ENCODE peak calls at places on chromosomes 5 and 9, in seven cellular contexts. Q is fibroblast of pulmonary artery; M is activated T-helper 1 cell treated with anti-CD3 and anti-CD28 coated beads, Interleukin-2, amount 50 U/mL, for 16 hours; B is Daoy; T is putamen; U is heart left ventricle; K is NCI-H2081. S is an unnamed sample.

GRCh38 chr5:126285307-126285706 is 137.9 kb upstream of the GRAMD2B start:
- DNase-seq in Q (no peak), M (no peak), B (no peak), T (no peak), U (no peak), K (no peak), S (no peak)

GRCh38 chr5:948472-949274 is 56.0 kb downstream of the TRIP13 start:
- DNase-seq in Q (no peak), M (no peak), B (no peak), T (no peak), U (no peak), K (no peak), S (peak)

GRCh38 chr5:102855684-102856373 is 100.7 kb downstream of the PAM start:
- DNase-seq in Q (no peak), M (no peak), B (no peak), T (no peak), U (no peak), K (no peak), S (no peak)

GRCh38 chr5:42810905-42811590 is 644 bp downstream of the SELENOP start:
- DNase-seq in Q (peak), M (no peak), B (no peak), T (no peak), U (no peak), K (no peak), S (no peak)

GRCh38 chr5:180648658-180649296 is 623 bp downstream of the FLT4 start:
- DNase-seq in Q (no peak), M (no peak), B (peak), T (no peak), U (no peak), K (no peak), S (no peak)

GRCh38 chr5:83586874-83587776 is 115.6 kb downstream of the VCAN start:
- DNase-seq in Q (peak), M (no peak), B (no peak), T (no peak), U (no peak), K (no peak), S (no peak)

GRCh38 chr5:145237843-145238242 is 597.3 kb downstream of the PRELID2 start:
- DNase-seq in Q (peak), M (no peak), B (peak), T (peak), U (no peak), K (peak), S (no peak)

GRCh38 chr9:22029231-22029630 is 20.1 kb upstream of the CDKN2B start:
- DNase-seq in Q (no peak), M (no peak), B (no peak), T (no peak), U (no peak), K (no peak), S (no peak)

GRCh38 chr9:76400534-76401096 is 6.4 kb upstream of the RFK start:
- DNase-seq in Q (no peak), M (no peak), B (no peak), T (no peak), U (no peak), K (no peak), S (no peak)

GRCh38 chr5:150001660-150002493 is 1.3 kb downstream of the HMGXB3 start:
- DNase-seq in Q (peak), M (peak), B (peak), T (peak), U (no peak), K (no peak), S (no peak)

GRCh38 chr5:139919308-139919707 is 123.7 kb downstream of the PSD2 start:
- DNase-seq in Q (no peak), M (no peak), B (peak), T (no peak), U (no peak), K (no peak), S (no peak)

GRCh38 chr9:113652355-113653152 is 189.0 kb downstream of the RGS3 start:
- DNase-seq in Q (no peak), M (no peak), B (no peak), T (no peak), U (no peak), K (no peak), S (no peak)

GRCh38 chr9:121088576-121088975 is 13.8 kb downstream of the CNTRL start:
- DNase-seq in Q (no peak), M (no peak), B (no peak), T (no peak), U (no peak), K (no peak), S (no peak)

GRCh38 chr9:35863583-35863982 is 6.6 kb downstream of the OR13J1 start:
- DNase-seq in Q (no peak), M (no peak), B (no peak), T (no peak), U (no peak), K (no peak), S (no peak)

GRCh38 chr5:150144211-150144801 is 11.3 kb downstream of the PDGFRB start:
- DNase-seq in Q (peak), M (no peak), B (peak), T (no peak), U (peak), K (no peak), S (no peak)

GRCh38 chr9:106668534-106668933 is 194.4 kb upstream of the ZNF462 start:
- DNase-seq in Q (no peak), M (no peak), B (no peak), T (no peak), U (no peak), K (no peak), S (no peak)

GRCh38 chr5:179373101-179373934 is 28.1 kb upstream of the ADAMTS2 start:
- DNase-seq in Q (no peak), M (no peak), B (peak), T (no peak), U (peak), K (no peak), S (no peak)

GRCh38 chr9:71743217-71743705 is 25.1 kb downstream of the CEMIP2 start:
- DNase-seq in Q (peak), M (no peak), B (peak), T (no peak), U (no peak), K (no peak), S (no peak)

GRCh38 chr9:73049280-73049679 is 96.4 kb upstream of the ALDH1A1 start:
- DNase-seq in Q (no peak), M (no peak), B (no peak), T (no peak), U (no peak), K (no peak), S (no peak)

GRCh38 chr9:132597073-132597775 is 14.8 kb downstream of the BARHL1 start:
- DNase-seq in Q (no peak), M (no peak), B (peak), T (peak), U (peak), K (no peak), S (no peak)

GRCh38 chr9:78769684-78770083 is 472.8 kb downstream of the PSAT1 start:
- DNase-seq in Q (no peak), M (no peak), B (no peak), T (no peak), U (no peak), K (no peak), S (no peak)

GRCh38 chr5:69285448-69286116 is 47.0 kb downstream of the CCDC125 start:
- DNase-seq in Q (no peak), M (no peak), B (peak), T (no peak), U (no peak), K (no peak), S (no peak)

GRCh38 chr5:76715734-76716455 is at the start of gene F2R:
- DNase-seq in Q (peak), M (peak), B (peak), T (no peak), U (peak), K (peak), S (peak)

GRCh38 chr5:76386360-76386759 is 16.7 kb upstream of the IQGAP2 start:
- DNase-seq in Q (no peak), M (no peak), B (no peak), T (no peak), U (no peak), K (no peak), S (no peak)

GRCh38 chr9:115590016-115590415 is 472.1 kb upstream of the TNC start:
- DNase-seq in Q (peak), M (no peak), B (peak), T (no peak), U (no peak), K (no peak), S (no peak)

GRCh38 chr5:164073013-164073535 is 567.7 kb downstream of the MAT2B start:
- DNase-seq in Q (peak), M (no peak), B (no peak), T (no peak), U (no peak), K (no peak), S (no peak)

GRCh38 chr5:59745422-59745863 is 148.1 kb downstream of the PDE4D start:
- DNase-seq in Q (peak), M (no peak), B (peak), T (no peak), U (no peak), K (peak), S (no peak)

S was measured in mesothelial cell of epicardium.